ENCODE peak calls at places on chromosomes 1 and 21, in five cellular contexts. One of them, this sample, is unnamed. For H3K27me3 and H3K36me3, the result is how much of the 10 kb centered on the place peaks cover.

GRCh38 chr21:31614705-31615104 is 44.8 kb upstream of the SOD1 start:
- DNase-seq in adrenal gland: no peak
- DNase-seq in fibroblast of lung: no peak
- DNase-seq in tibial artery: no peak
- DNase-seq in IMR-90: no peak
- DNase-seq in this sample: no peak

GRCh38 chr1:228972576-228972975 is 237.3 kb downstream of the RHOU start:
- DNase-seq in adrenal gland: no peak
- DNase-seq in fibroblast of lung: no peak
- DNase-seq in tibial artery: no peak
- DNase-seq in IMR-90: no peak
- DNase-seq in this sample: peak

GRCh38 chr1:156053770-156054499 is at the start of gene UBQLN4:
- DNase-seq in adrenal gland: peak
- DNase-seq in fibroblast of lung: peak
- DNase-seq in tibial artery: peak
- DNase-seq in IMR-90: peak
- DNase-seq in this sample: peak

GRCh38 chr1:7956218-7957032 is 5.1 kb upstream of the PARK7 start:
- DNase-seq in adrenal gland: no peak
- DNase-seq in fibroblast of lung: peak
- DNase-seq in tibial artery: no peak
- DNase-seq in IMR-90: peak
- DNase-seq in this sample: no peak

GRCh38 chr1:99279525-99279924 is 15.2 kb downstream of the PLPPR4 start:
- DNase-seq in adrenal gland: no peak
- DNase-seq in fibroblast of lung: no peak
- DNase-seq in tibial artery: no peak
- DNase-seq in IMR-90: no peak
- DNase-seq in this sample: no peak

GRCh38 chr1:248730507-248731335 is 24.8 kb downstream of the LYPD8 start:
- DNase-seq in adrenal gland: no peak
- DNase-seq in fibroblast of lung: no peak
- DNase-seq in tibial artery: no peak
- DNase-seq in IMR-90: no peak
- DNase-seq in this sample: no peak

GRCh38 chr1:201739054-201739453 is 89.9 kb upstream of the IPO9 start:
- DNase-seq in adrenal gland: no peak
- DNase-seq in fibroblast of lung: no peak
- DNase-seq in tibial artery: no peak
- DNase-seq in IMR-90: no peak
- DNase-seq in this sample: peak

GRCh38 chr1:186681806-186682205 is 1.6 kb upstream of the PTGS2 start:
- DNase-seq in adrenal gland: no peak
- DNase-seq in fibroblast of lung: peak
- DNase-seq in tibial artery: no peak
- DNase-seq in IMR-90: peak
- DNase-seq in this sample: no peak

GRCh38 chr1:242129103-242129502 is 130.2 kb upstream of the MAP1LC3C start:
- DNase-seq in adrenal gland: peak
- DNase-seq in fibroblast of lung: peak
- DNase-seq in tibial artery: no peak
- DNase-seq in IMR-90: no peak
- DNase-seq in this sample: peak

GRCh38 chr21:31888936-31889371 is 16.1 kb downstream of the HUNK start:
- DNase-seq in adrenal gland: no peak
- DNase-seq in fibroblast of lung: no peak
- DNase-seq in tibial artery: no peak
- DNase-seq in IMR-90: no peak
- DNase-seq in this sample: no peak

GRCh38 chr1:235601087-235601486 is 48.5 kb downstream of the GNG4 start:
- DNase-seq in adrenal gland: peak
- DNase-seq in fibroblast of lung: peak
- DNase-seq in tibial artery: no peak
- DNase-seq in IMR-90: no peak
- DNase-seq in this sample: peak

GRCh38 chr1:178644308-178645120 is 80.5 kb upstream of the RALGPS2 start:
- DNase-seq in adrenal gland: peak
- DNase-seq in fibroblast of lung: peak
- DNase-seq in tibial artery: no peak
- DNase-seq in IMR-90: peak
- DNase-seq in this sample: no peak

GRCh38 chr1:233443040-233443439 is 115.5 kb downstream of the MAP3K21 start:
- DNase-seq in adrenal gland: peak
- DNase-seq in fibroblast of lung: no peak
- DNase-seq in tibial artery: no peak
- DNase-seq in IMR-90: no peak
- DNase-seq in this sample: no peak

GRCh38 chr1:34176830-34177613 is at the start of gene C1orf94:
- DNase-seq in adrenal gland: peak
- DNase-seq in fibroblast of lung: no peak
- DNase-seq in tibial artery: no peak
- DNase-seq in IMR-90: no peak
- DNase-seq in this sample: peak
- H3K27me3 ChIP-seq in adrenal gland: under half
- H3K27me3 ChIP-seq in fibroblast of lung: under half
- H3K27me3 ChIP-seq in tibial artery: half or more
- H3K27me3 ChIP-seq in IMR-90: under half
- H3K27me3 ChIP-seq in this sample: under half

DNA sequence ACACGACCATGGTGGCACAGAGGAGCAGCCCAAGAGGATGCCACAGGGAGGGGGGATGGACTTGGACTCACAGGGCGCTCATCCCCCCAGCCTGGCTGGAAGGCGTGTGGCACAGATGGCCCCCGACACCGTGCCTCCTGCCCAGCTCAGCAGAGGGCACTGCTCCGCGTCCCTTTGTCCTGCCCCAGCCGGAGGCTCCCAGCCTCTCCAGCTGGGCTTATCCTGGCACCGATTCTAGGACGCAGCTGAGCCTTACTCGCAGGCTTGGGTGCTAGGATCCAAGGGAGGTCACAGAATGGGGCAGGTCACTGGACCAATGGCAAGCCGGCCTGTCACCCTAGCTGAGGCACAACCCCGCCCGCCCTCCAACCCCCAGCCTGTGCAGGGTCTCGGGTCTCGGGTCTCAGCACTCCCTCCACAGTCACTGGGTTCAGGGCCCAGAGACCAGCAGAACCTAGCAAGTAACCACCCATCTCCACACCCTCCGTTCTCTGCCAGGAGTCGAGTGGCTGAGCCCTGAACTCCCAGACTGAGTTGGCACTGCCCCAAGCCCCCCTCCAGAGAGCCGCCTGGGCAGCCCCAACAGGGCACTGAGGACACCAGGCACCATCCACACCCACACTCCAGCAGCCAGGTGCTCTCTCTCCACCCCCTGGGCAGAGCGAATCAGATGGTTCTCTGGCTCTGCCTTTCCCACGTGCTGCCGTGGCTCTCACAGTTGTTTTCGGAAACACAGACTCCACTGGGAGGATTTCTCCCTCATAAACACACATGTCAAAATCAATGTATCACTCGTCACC is 13.8 kb downstream of the WDR4 start:
- DNase-seq in adrenal gland: no peak
- DNase-seq in fibroblast of lung: no peak
- DNase-seq in tibial artery: no peak
- DNase-seq in IMR-90: no peak
- DNase-seq in this sample: peak
- H3K36me3 ChIP-seq in adrenal gland: under half
- H3K36me3 ChIP-seq in fibroblast of lung: under half
- H3K36me3 ChIP-seq in tibial artery: under half
- H3K36me3 ChIP-seq in IMR-90: under half
- H3K36me3 ChIP-seq in this sample: under half

DNA sequence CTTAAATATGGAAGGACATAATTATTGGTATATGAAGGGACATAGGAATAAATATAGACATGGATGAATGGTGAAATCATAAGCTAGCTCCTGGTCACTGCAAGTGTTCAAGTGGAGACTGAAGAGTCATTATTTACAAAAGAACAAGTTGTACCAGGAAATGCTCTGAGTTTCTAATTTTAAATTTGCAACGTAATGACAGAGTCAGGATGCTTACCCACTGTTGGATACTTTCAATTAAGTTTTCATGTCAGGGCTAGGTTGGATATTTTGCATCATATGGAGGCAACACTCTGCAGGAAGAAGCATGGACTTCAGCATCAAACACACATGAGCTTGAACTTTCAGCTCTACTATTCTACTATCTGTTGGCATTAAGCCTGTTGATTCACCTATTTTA is 499.6 kb upstream of the C1orf87 start:
- DNase-seq in adrenal gland: no peak
- DNase-seq in fibroblast of lung: peak
- DNase-seq in tibial artery: no peak
- DNase-seq in IMR-90: no peak
- DNase-seq in this sample: no peak
- H3K4me3 ChIP-seq in adrenal gland: no peak
- H3K4me3 ChIP-seq in fibroblast of lung: no peak
- H3K4me3 ChIP-seq in tibial artery: no peak
- H3K4me3 ChIP-seq in IMR-90: no peak
- H3K4me3 ChIP-seq in this sample: no peak

GRCh38 chr1:30872948-30873263 is 35.7 kb downstream of the SDC3 start:
- DNase-seq in adrenal gland: no peak
- DNase-seq in fibroblast of lung: peak
- DNase-seq in tibial artery: peak
- DNase-seq in IMR-90: no peak
- DNase-seq in this sample: no peak
- H3K27me3 ChIP-seq in adrenal gland: under half
- H3K27me3 ChIP-seq in fibroblast of lung: under half
- H3K27me3 ChIP-seq in tibial artery: under half
- H3K27me3 ChIP-seq in IMR-90: under half
- H3K27me3 ChIP-seq in this sample: under half

DNA sequence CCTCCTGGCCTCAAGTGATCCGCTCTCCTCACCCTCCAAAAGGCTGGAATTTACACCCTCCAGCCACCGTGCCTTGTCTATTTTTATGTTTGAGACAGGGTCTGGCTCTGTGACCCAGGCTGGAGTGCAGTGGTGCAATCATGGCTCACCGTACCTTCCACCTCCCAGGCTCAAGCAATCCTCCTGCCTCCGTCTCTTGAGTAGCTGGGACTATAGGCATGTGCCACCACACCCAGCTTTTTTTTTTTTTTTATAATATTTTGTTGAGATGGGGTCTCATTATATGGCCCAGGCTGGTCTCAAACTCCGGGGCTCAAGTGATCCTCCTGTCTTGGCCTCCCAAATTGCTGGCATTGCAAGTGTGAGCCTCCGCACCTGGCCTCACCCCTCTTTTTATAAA is 38.8 kb downstream of the TRPM2 start:
- DNase-seq in adrenal gland: no peak
- DNase-seq in fibroblast of lung: no peak
- DNase-seq in tibial artery: no peak
- DNase-seq in IMR-90: no peak
- DNase-seq in this sample: no peak
- H3K36me3 ChIP-seq in adrenal gland: under half
- H3K36me3 ChIP-seq in fibroblast of lung: under half
- H3K36me3 ChIP-seq in tibial artery: under half
- H3K36me3 ChIP-seq in IMR-90: under half
- H3K36me3 ChIP-seq in this sample: under half

GRCh38 chr1:16252912-16253311 is 15.9 kb upstream of the CPLANE2 start:
- DNase-seq in adrenal gland: no peak
- DNase-seq in fibroblast of lung: no peak
- DNase-seq in tibial artery: peak
- DNase-seq in IMR-90: no peak
- DNase-seq in this sample: no peak
- H3K4me3 ChIP-seq in adrenal gland: no peak
- H3K4me3 ChIP-seq in fibroblast of lung: no peak
- H3K4me3 ChIP-seq in tibial artery: no peak
- H3K4me3 ChIP-seq in IMR-90: no peak
- H3K4me3 ChIP-seq in this sample: no peak

DNA sequence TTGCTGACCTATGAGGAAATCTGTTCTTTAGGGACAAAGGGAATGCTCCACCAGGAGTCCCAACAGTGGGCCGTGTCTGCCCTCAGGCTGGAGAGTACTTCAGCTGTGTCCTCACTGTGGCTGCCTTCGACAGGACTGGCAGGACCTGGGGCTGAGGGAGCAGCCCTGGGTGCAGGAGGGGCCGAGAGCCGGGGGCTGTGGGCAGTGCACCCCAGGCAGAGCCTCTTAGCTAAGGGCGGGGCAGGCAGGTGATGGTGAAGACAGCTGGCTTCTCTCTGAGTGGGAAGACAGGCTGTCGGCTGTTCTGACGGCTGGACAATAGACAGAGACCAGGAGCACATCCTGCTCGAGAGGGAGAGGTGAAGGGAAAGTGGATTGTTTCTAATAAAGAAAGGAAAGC is 91.7 kb downstream of the STUM start:
- DNase-seq in adrenal gland: no peak
- DNase-seq in fibroblast of lung: no peak
- DNase-seq in tibial artery: no peak
- DNase-seq in IMR-90: no peak
- DNase-seq in this sample: no peak
- H3K27me3 ChIP-seq in adrenal gland: under half
- H3K27me3 ChIP-seq in fibroblast of lung: under half
- H3K27me3 ChIP-seq in tibial artery: under half
- H3K27me3 ChIP-seq in IMR-90: under half
- H3K27me3 ChIP-seq in this sample: under half